ENCODE peak calls at places on chromosomes 13 and 19, in seven cellular contexts. One of them, this sample, is unnamed.

GRCh38 chr19:35296644-35297514 is 4.9 kb downstream of the MAG start:
- DNase-seq in HFF-Myc: no peak
- DNase-seq in lower leg skin: no peak
- DNase-seq in IMR-90: no peak
- DNase-seq in mesenchymal stem cell: no peak
- DNase-seq in AG04450: no peak
- DNase-seq in spleen: no peak
- DNase-seq in this sample: no peak

GRCh38 chr13:73299787-73300186 is 241.0 kb downstream of the KLF5 start:
- DNase-seq in HFF-Myc: no peak
- DNase-seq in lower leg skin: no peak
- DNase-seq in IMR-90: peak
- DNase-seq in mesenchymal stem cell: peak
- DNase-seq in AG04450: peak
- DNase-seq in spleen: no peak
- DNase-seq in this sample: peak

GRCh38 chr13:73833331-73834070 is 300.7 kb downstream of the KLF12 start:
- DNase-seq in HFF-Myc: peak
- DNase-seq in lower leg skin: no peak
- DNase-seq in IMR-90: peak
- DNase-seq in mesenchymal stem cell: peak
- DNase-seq in AG04450: peak
- DNase-seq in spleen: no peak
- DNase-seq in this sample: no peak

GRCh38 chr13:81395368-81395767 is 1054.4 kb upstream of the SPRY2 start:
- DNase-seq in HFF-Myc: no peak
- DNase-seq in lower leg skin: peak
- DNase-seq in IMR-90: no peak
- DNase-seq in mesenchymal stem cell: peak
- DNase-seq in AG04450: no peak
- DNase-seq in spleen: no peak
- DNase-seq in this sample: no peak

GRCh38 chr13:20127563-20128458 is 33.0 kb downstream of the GJA3 start:
- DNase-seq in HFF-Myc: no peak
- DNase-seq in lower leg skin: peak
- DNase-seq in IMR-90: peak
- DNase-seq in mesenchymal stem cell: peak
- DNase-seq in AG04450: no peak
- DNase-seq in spleen: peak
- DNase-seq in this sample: peak

GRCh38 chr13:49436890-49437289 is 7.0 kb downstream of the CAB39L start:
- DNase-seq in HFF-Myc: no peak
- DNase-seq in lower leg skin: peak
- DNase-seq in IMR-90: peak
- DNase-seq in mesenchymal stem cell: peak
- DNase-seq in AG04450: no peak
- DNase-seq in spleen: no peak
- DNase-seq in this sample: peak

GRCh38 chr13:40777957-40778235 is 6.9 kb upstream of the MRPS31 start:
- DNase-seq in HFF-Myc: no peak
- DNase-seq in lower leg skin: no peak
- DNase-seq in IMR-90: no peak
- DNase-seq in mesenchymal stem cell: no peak
- DNase-seq in AG04450: no peak
- DNase-seq in spleen: no peak
- DNase-seq in this sample: no peak

GRCh38 chr13:24134772-24135171 is 25.7 kb upstream of the SPATA13 start:
- DNase-seq in HFF-Myc: no peak
- DNase-seq in lower leg skin: no peak
- DNase-seq in IMR-90: no peak
- DNase-seq in mesenchymal stem cell: no peak
- DNase-seq in AG04450: no peak
- DNase-seq in spleen: no peak
- DNase-seq in this sample: no peak

GRCh38 chr13:26853272-26853818 is 92.8 kb upstream of the GPR12 start:
- DNase-seq in HFF-Myc: no peak
- DNase-seq in lower leg skin: no peak
- DNase-seq in IMR-90: no peak
- DNase-seq in mesenchymal stem cell: no peak
- DNase-seq in AG04450: no peak
- DNase-seq in spleen: no peak
- DNase-seq in this sample: no peak

GRCh38 chr19:1232652-1233360 is 5.0 kb downstream of the CBARP start:
- DNase-seq in HFF-Myc: no peak
- DNase-seq in lower leg skin: no peak
- DNase-seq in IMR-90: peak
- DNase-seq in mesenchymal stem cell: peak
- DNase-seq in AG04450: no peak
- DNase-seq in spleen: no peak
- DNase-seq in this sample: peak

GRCh38 chr19:10104665-10105221 is 1.4 kb upstream of the PPAN start:
- DNase-seq in HFF-Myc: no peak
- DNase-seq in lower leg skin: no peak
- DNase-seq in IMR-90: no peak
- DNase-seq in mesenchymal stem cell: no peak
- DNase-seq in AG04450: no peak
- DNase-seq in spleen: peak
- DNase-seq in this sample: no peak

GRCh38 chr13:93775507-93776108 is 549.0 kb downstream of the GPC6 start:
- DNase-seq in HFF-Myc: no peak
- DNase-seq in lower leg skin: no peak
- DNase-seq in IMR-90: peak
- DNase-seq in mesenchymal stem cell: peak
- DNase-seq in AG04450: peak
- DNase-seq in spleen: no peak
- DNase-seq in this sample: peak

GRCh38 chr19:12833418-12833746 is 997 bp downstream of the RTBDN start:
- DNase-seq in HFF-Myc: no peak
- DNase-seq in lower leg skin: no peak
- DNase-seq in IMR-90: no peak
- DNase-seq in mesenchymal stem cell: no peak
- DNase-seq in AG04450: no peak
- DNase-seq in spleen: no peak
- DNase-seq in this sample: no peak
- H3K4me3 ChIP-seq in HFF-Myc: no peak
- H3K4me3 ChIP-seq in lower leg skin: no peak
- H3K4me3 ChIP-seq in IMR-90: no peak
- H3K4me3 ChIP-seq in mesenchymal stem cell: no peak
- H3K4me3 ChIP-seq in AG04450: no peak
- H3K4me3 ChIP-seq in spleen: peak
- H3K4me3 ChIP-seq in this sample: peak

GRCh38 chr13:36432106-36432544 is at the start of gene CCNA1:
- DNase-seq in HFF-Myc: no peak
- DNase-seq in lower leg skin: no peak
- DNase-seq in IMR-90: no peak
- DNase-seq in mesenchymal stem cell: no peak
- DNase-seq in AG04450: no peak
- DNase-seq in spleen: peak
- DNase-seq in this sample: no peak

GRCh38 chr13:36431204-36432105 is 840 bp upstream of the CCNA1 start:
- DNase-seq in HFF-Myc: no peak
- DNase-seq in lower leg skin: no peak
- DNase-seq in IMR-90: no peak
- DNase-seq in mesenchymal stem cell: no peak
- DNase-seq in AG04450: no peak
- DNase-seq in spleen: peak
- DNase-seq in this sample: no peak

GRCh38 chr13:36428083-36428482 is 4.2 kb upstream of the CCNA1 start:
- DNase-seq in HFF-Myc: no peak
- DNase-seq in lower leg skin: no peak
- DNase-seq in IMR-90: no peak
- DNase-seq in mesenchymal stem cell: no peak
- DNase-seq in AG04450: no peak
- DNase-seq in spleen: no peak
- DNase-seq in this sample: peak

DNA sequence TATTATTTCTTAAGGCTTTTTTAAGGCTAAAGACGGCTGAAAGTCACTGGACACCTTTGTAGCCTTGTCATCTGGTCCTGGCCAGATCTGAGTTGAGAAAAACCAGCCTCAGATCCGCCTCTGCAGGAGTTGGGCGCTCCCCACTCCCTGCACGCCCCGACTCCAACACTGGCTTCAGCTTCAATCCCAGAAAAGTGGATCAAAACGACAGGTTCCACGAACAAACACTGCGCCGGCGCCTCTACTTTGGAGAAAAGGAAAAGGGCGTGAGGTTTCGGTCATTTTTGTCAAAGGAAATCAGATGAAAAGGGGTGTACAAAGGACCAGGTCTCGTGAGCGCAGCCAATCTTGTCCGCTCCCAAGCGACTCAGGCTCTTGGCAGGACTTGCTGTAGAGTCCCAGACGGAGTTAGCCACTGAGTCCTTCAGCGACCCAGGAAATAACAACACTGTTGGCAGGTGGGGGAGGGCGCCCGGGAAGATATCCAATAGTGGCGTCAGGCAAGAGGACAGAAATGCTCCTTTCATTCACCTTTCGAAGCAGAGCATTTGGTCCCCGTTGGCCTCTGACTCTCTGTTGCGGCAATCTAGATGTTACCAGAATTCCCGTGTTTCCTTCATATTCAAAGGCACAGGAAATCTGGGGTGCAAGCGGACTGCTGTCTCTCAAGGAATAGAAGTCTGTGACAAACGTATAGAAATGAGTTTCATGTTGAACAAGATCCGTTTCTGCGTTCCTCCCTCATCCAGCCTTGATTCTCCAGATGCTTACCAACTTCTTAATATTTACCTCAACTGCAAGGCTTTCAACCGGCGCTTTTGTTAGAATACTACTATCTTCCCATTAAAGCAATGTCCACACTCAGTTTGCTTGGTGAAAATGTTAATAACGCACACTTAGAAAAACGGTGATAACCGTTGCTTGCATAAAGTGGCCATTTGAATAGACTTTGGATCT is 1.8 kb upstream of the CCNA1 start:
- DNase-seq in HFF-Myc: no peak
- DNase-seq in lower leg skin: no peak
- DNase-seq in IMR-90: no peak
- DNase-seq in mesenchymal stem cell: no peak
- DNase-seq in AG04450: no peak
- DNase-seq in spleen: no peak
- DNase-seq in this sample: no peak
- H3K4me3 ChIP-seq in HFF-Myc: no peak
- H3K4me3 ChIP-seq in lower leg skin: no peak
- H3K4me3 ChIP-seq in IMR-90: no peak
- H3K4me3 ChIP-seq in mesenchymal stem cell: no peak
- H3K4me3 ChIP-seq in AG04450: no peak
- H3K4me3 ChIP-seq in spleen: no peak
- H3K4me3 ChIP-seq in this sample: no peak

GRCh38 chr13:43128504-43128929 is 105.1 kb downstream of the DNAJC15 start:
- DNase-seq in HFF-Myc: no peak
- DNase-seq in lower leg skin: no peak
- DNase-seq in IMR-90: no peak
- DNase-seq in mesenchymal stem cell: no peak
- DNase-seq in AG04450: no peak
- DNase-seq in spleen: no peak
- DNase-seq in this sample: peak
- H3K4me3 ChIP-seq in HFF-Myc: no peak
- H3K4me3 ChIP-seq in lower leg skin: no peak
- H3K4me3 ChIP-seq in IMR-90: no peak
- H3K4me3 ChIP-seq in mesenchymal stem cell: no peak
- H3K4me3 ChIP-seq in AG04450: no peak
- H3K4me3 ChIP-seq in spleen: no peak
- H3K4me3 ChIP-seq in this sample: no peak

DNA sequence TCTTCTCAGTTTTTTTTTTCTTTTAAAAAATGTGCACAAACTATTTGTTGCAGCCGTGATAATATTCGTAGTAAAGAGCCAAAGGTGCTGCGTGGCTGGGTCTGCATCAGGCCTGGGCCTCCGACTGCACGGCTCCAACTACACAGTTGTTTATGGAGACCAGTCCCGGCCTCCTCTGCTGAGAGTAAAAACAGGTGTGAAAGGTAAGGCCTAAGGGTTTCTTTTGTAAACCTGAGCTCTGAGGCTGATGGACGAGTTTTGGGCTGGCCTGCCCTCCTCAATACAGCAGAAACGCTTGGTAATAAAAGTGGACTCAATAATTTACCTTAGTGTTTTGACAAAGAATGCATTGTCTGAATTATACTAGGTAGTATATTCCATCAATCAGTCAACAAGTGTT is 3.9 kb downstream of the MBNL2 start:
- DNase-seq in HFF-Myc: no peak
- DNase-seq in lower leg skin: no peak
- DNase-seq in IMR-90: no peak
- DNase-seq in mesenchymal stem cell: no peak
- DNase-seq in AG04450: no peak
- DNase-seq in spleen: no peak
- DNase-seq in this sample: no peak
- H3K4me3 ChIP-seq in HFF-Myc: peak
- H3K4me3 ChIP-seq in lower leg skin: no peak
- H3K4me3 ChIP-seq in IMR-90: peak
- H3K4me3 ChIP-seq in mesenchymal stem cell: peak
- H3K4me3 ChIP-seq in AG04450: peak
- H3K4me3 ChIP-seq in spleen: no peak
- H3K4me3 ChIP-seq in this sample: peak

DNA sequence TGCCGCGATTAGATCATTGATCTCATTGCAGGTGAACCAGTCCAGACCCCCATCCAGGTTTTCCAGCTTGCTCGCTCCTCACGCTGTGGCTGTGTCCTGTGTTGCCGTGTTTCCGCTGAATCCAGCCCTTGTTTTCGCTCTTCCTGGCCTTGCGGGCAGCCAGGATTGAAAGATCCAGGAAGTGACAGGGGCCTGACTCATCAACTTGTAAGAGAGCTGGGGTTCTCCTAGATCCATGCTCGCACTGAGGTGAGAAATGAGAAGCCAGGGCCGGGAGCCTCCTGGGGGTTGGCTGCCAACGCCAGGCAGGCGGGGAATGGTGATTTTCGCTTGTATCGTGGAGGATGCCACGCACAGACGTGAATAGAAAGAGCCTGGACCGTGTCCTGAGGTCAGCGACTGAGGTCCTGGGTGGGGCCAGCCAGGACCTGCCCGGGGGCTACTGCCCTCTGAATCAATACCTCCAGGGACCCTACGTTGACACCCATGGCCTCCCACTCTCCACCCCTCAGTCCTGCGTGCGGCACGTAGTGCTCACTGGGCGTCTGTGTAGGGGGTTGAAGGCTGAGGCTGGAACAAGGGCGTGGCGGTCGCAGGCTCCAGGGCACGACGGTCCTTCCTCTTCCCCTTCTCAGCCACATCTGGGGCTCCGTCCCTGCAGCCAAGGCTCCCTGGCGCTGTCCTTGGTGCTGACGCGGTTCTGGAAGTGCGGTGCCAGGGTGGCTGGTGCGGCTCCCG is 7.3 kb upstream of the PTPRH start:
- DNase-seq in HFF-Myc: peak
- DNase-seq in lower leg skin: peak
- DNase-seq in IMR-90: peak
- DNase-seq in mesenchymal stem cell: peak
- DNase-seq in AG04450: peak
- DNase-seq in spleen: peak
- DNase-seq in this sample: peak
- H3K4me3 ChIP-seq in HFF-Myc: peak
- H3K4me3 ChIP-seq in lower leg skin: no peak
- H3K4me3 ChIP-seq in IMR-90: peak
- H3K4me3 ChIP-seq in mesenchymal stem cell: peak
- H3K4me3 ChIP-seq in AG04450: peak
- H3K4me3 ChIP-seq in spleen: peak
- H3K4me3 ChIP-seq in this sample: peak